ENCODE peak calls at places on chromosome 10, in six cellular contexts. One of them, this sample, is unnamed.

GRCh38 chr10:48306870-48307531 is 524 bp downstream of the MAPK8 start:
- DNase-seq in H1: no peak
- DNase-seq in SK-N-SH: peak
- DNase-seq in HepG2: peak
- DNase-seq in K562: peak
- DNase-seq in GM12878: no peak
- DNase-seq in this sample: peak

GRCh38 chr10:110372656-110373055 is 67.9 kb upstream of the SMNDC1 start:
- DNase-seq in SK-N-SH: no peak
- DNase-seq in HepG2: no peak
- DNase-seq in GM12878: no peak
- DNase-seq in K562: no peak
- DNase-seq in H1: no peak
- DNase-seq in this sample: no peak

GRCh38 chr10:96606216-96606615 is 19.4 kb upstream of the TM9SF3 start:
- DNase-seq in H1: no peak
- DNase-seq in SK-N-SH: no peak
- DNase-seq in K562: no peak
- DNase-seq in HepG2: no peak
- DNase-seq in GM12878: no peak
- DNase-seq in this sample: no peak

GRCh38 chr10:84076540-84077195 is 62.6 kb upstream of the GHITM start:
- DNase-seq in H1: no peak
- DNase-seq in SK-N-SH: no peak
- DNase-seq in GM12878: no peak
- DNase-seq in HepG2: peak
- DNase-seq in K562: peak
- DNase-seq in this sample: no peak

GRCh38 chr10:7297094-7297493 is 113.7 kb downstream of the SFMBT2 start:
- DNase-seq in SK-N-SH: no peak
- DNase-seq in H1: no peak
- DNase-seq in HepG2: no peak
- DNase-seq in K562: no peak
- DNase-seq in GM12878: no peak
- DNase-seq in this sample: no peak

GRCh38 chr10:124523886-124524285 is 62.3 kb downstream of the LHPP start:
- DNase-seq in HepG2: no peak
- DNase-seq in SK-N-SH: no peak
- DNase-seq in K562: no peak
- DNase-seq in GM12878: no peak
- DNase-seq in H1: no peak
- DNase-seq in this sample: no peak

GRCh38 chr10:97063983-97064837 is 121.5 kb downstream of the SLIT1 start:
- DNase-seq in HepG2: no peak
- DNase-seq in GM12878: no peak
- DNase-seq in H1: no peak
- DNase-seq in K562: no peak
- DNase-seq in SK-N-SH: no peak
- DNase-seq in this sample: no peak

GRCh38 chr10:11472158-11472753 is 139.2 kb downstream of the USP6NL start:
- DNase-seq in GM12878: no peak
- DNase-seq in H1: peak
- DNase-seq in SK-N-SH: peak
- DNase-seq in K562: peak
- DNase-seq in HepG2: peak
- DNase-seq in this sample: peak

GRCh38 chr10:79404231-79404609 is 41.2 kb downstream of the ZCCHC24 start:
- DNase-seq in H1: no peak
- DNase-seq in GM12878: no peak
- DNase-seq in SK-N-SH: no peak
- DNase-seq in HepG2: peak
- DNase-seq in K562: peak
- DNase-seq in this sample: peak

GRCh38 chr10:2861632-2862210 is 205.6 kb upstream of the PFKP start:
- DNase-seq in K562: no peak
- DNase-seq in GM12878: no peak
- DNase-seq in HepG2: no peak
- DNase-seq in H1: no peak
- DNase-seq in SK-N-SH: no peak
- DNase-seq in this sample: no peak

GRCh38 chr10:90856964-90857634 is 740 bp downstream of the HTR7 start:
- DNase-seq in K562: no peak
- DNase-seq in HepG2: no peak
- DNase-seq in SK-N-SH: no peak
- DNase-seq in H1: no peak
- DNase-seq in GM12878: no peak
- DNase-seq in this sample: no peak

GRCh38 chr10:93061594-93062498 is 1.2 kb downstream of the CYP26C1 start:
- DNase-seq in H1: no peak
- DNase-seq in SK-N-SH: peak
- DNase-seq in K562: no peak
- DNase-seq in GM12878: no peak
- DNase-seq in HepG2: no peak
- DNase-seq in this sample: no peak

GRCh38 chr10:24756283-24756682 is 32.6 kb upstream of the ARHGAP21 start:
- DNase-seq in H1: no peak
- DNase-seq in GM12878: no peak
- DNase-seq in K562: no peak
- DNase-seq in SK-N-SH: no peak
- DNase-seq in HepG2: no peak
- DNase-seq in this sample: no peak

GRCh38 chr10:13276749-13277394 is 23.0 kb downstream of the PHYH start:
- DNase-seq in HepG2: no peak
- DNase-seq in K562: no peak
- DNase-seq in H1: no peak
- DNase-seq in GM12878: no peak
- DNase-seq in SK-N-SH: peak
- DNase-seq in this sample: no peak

GRCh38 chr10:57864789-57865676 is 402.7 kb downstream of the IPMK start:
- DNase-seq in HepG2: peak
- DNase-seq in SK-N-SH: no peak
- DNase-seq in K562: no peak
- DNase-seq in H1: no peak
- DNase-seq in GM12878: no peak
- DNase-seq in this sample: no peak

GRCh38 chr10:93074597-93075368 is 1.1 kb downstream of the CYP26A1 start:
- DNase-seq in HepG2: no peak
- DNase-seq in SK-N-SH: peak
- DNase-seq in K562: no peak
- DNase-seq in H1: no peak
- DNase-seq in GM12878: no peak
- DNase-seq in this sample: no peak

GRCh38 chr10:98673156-98673765 is 226.5 kb upstream of the HPS1 start:
- DNase-seq in K562: no peak
- DNase-seq in H1: no peak
- DNase-seq in GM12878: no peak
- DNase-seq in SK-N-SH: no peak
- DNase-seq in HepG2: no peak
- DNase-seq in this sample: no peak

GRCh38 chr10:60661627-60662026 is 116.7 kb upstream of the CDK1 start:
- DNase-seq in SK-N-SH: no peak
- DNase-seq in GM12878: no peak
- DNase-seq in K562: no peak
- DNase-seq in HepG2: no peak
- DNase-seq in H1: peak
- DNase-seq in this sample: no peak

GRCh38 chr10:128875955-128876354 is 591.1 kb upstream of the MGMT start:
- DNase-seq in SK-N-SH: no peak
- DNase-seq in H1: no peak
- DNase-seq in GM12878: no peak
- DNase-seq in HepG2: no peak
- DNase-seq in K562: no peak
- DNase-seq in this sample: no peak

GRCh38 chr10:29554660-29555059 is 80.1 kb downstream of the SVIL start:
- DNase-seq in GM12878: no peak
- DNase-seq in K562: no peak
- DNase-seq in HepG2: no peak
- DNase-seq in SK-N-SH: no peak
- DNase-seq in H1: no peak
- DNase-seq in this sample: no peak

GRCh38 chr10:44581996-44582395 is 197.1 kb upstream of the CXCL12 start:
- DNase-seq in K562: no peak
- DNase-seq in GM12878: no peak
- DNase-seq in HepG2: no peak
- DNase-seq in H1: no peak
- DNase-seq in SK-N-SH: no peak
- DNase-seq in this sample: no peak

GRCh38 chr10:6108631-6109443 is 20.0 kb downstream of the RBM17 start:
- DNase-seq in HepG2: peak
- DNase-seq in GM12878: no peak
- DNase-seq in H1: peak
- DNase-seq in K562: peak
- DNase-seq in SK-N-SH: peak
- DNase-seq in this sample: no peak

GRCh38 chr10:120580651-120581259 is 123.7 kb downstream of the PLPP4 start:
- DNase-seq in HepG2: no peak
- DNase-seq in H1: no peak
- DNase-seq in SK-N-SH: no peak
- DNase-seq in K562: no peak
- DNase-seq in GM12878: no peak
- DNase-seq in this sample: no peak

GRCh38 chr10:110808123-110808522 is 63.6 kb upstream of the PDCD4 start:
- DNase-seq in H1: no peak
- DNase-seq in SK-N-SH: no peak
- DNase-seq in GM12878: no peak
- DNase-seq in K562: no peak
- DNase-seq in HepG2: no peak
- DNase-seq in this sample: no peak

GRCh38 chr10:44742169-44742732 is 168.9 kb upstream of the TMEM72 start:
- DNase-seq in HepG2: no peak
- DNase-seq in H1: no peak
- DNase-seq in SK-N-SH: no peak
- DNase-seq in GM12878: no peak
- DNase-seq in K562: no peak
- DNase-seq in this sample: no peak

GRCh38 chr10:124173298-124173900 is 80.0 kb upstream of the CHST15 start:
- DNase-seq in GM12878: no peak
- DNase-seq in SK-N-SH: no peak
- DNase-seq in H1: no peak
- DNase-seq in K562: no peak
- DNase-seq in HepG2: no peak
- DNase-seq in this sample: no peak

GRCh38 chr10:34710391-34710751 is 104.7 kb downstream of the PARD3 start:
- DNase-seq in GM12878: no peak
- DNase-seq in H1: no peak
- DNase-seq in SK-N-SH: no peak
- DNase-seq in HepG2: no peak
- DNase-seq in K562: peak
- DNase-seq in this sample: no peak

GRCh38 chr10:126425473-126426065 is 37.3 kb upstream of the ADAM12 start:
- DNase-seq in HepG2: no peak
- DNase-seq in GM12878: no peak
- DNase-seq in SK-N-SH: no peak
- DNase-seq in K562: no peak
- DNase-seq in H1: no peak
- DNase-seq in this sample: no peak

GRCh38 chr10:35384265-35384868 is 48.1 kb downstream of the CCNY start:
- DNase-seq in GM12878: no peak
- DNase-seq in K562: no peak
- DNase-seq in HepG2: no peak
- DNase-seq in SK-N-SH: no peak
- DNase-seq in H1: no peak
- DNase-seq in this sample: no peak

GRCh38 chr10:118903251-118903650 is 126.3 kb upstream of the NANOS1 start:
- DNase-seq in HepG2: no peak
- DNase-seq in GM12878: no peak
- DNase-seq in SK-N-SH: no peak
- DNase-seq in H1: no peak
- DNase-seq in K562: no peak
- DNase-seq in this sample: no peak
- TF ChIP-seq CTCF in HepG2: no peak
- TF ChIP-seq CTCF in GM12878: no peak
- TF ChIP-seq CTCF in SK-N-SH: no peak
- TF ChIP-seq CTCF in H1: no peak
- TF ChIP-seq CTCF in K562: no peak
- TF ChIP-seq CTCF in this sample: no peak

GRCh38 chr10:101512741-101513140 is 75.3 kb downstream of the POLL start:
- DNase-seq in K562: no peak
- DNase-seq in GM12878: no peak
- DNase-seq in SK-N-SH: no peak
- DNase-seq in HepG2: no peak
- DNase-seq in H1: no peak
- DNase-seq in this sample: no peak
- TF ChIP-seq GABPA in K562: no peak
- TF ChIP-seq GABPA in GM12878: no peak
- TF ChIP-seq GABPA in SK-N-SH: no peak
- TF ChIP-seq GABPA in HepG2: no peak
- TF ChIP-seq GABPA in H1: no peak
- TF ChIP-seq GABPA in this sample: no peak

GRCh38 chr10:132101529-132101928 is 35.8 kb downstream of the JAKMIP3 start:
- DNase-seq in K562: no peak
- DNase-seq in SK-N-SH: peak
- DNase-seq in HepG2: no peak
- DNase-seq in H1: no peak
- DNase-seq in GM12878: no peak
- DNase-seq in this sample: no peak
- TF ChIP-seq CTCF in K562: peak
- TF ChIP-seq CTCF in SK-N-SH: no peak
- TF ChIP-seq CTCF in HepG2: peak
- TF ChIP-seq CTCF in H1: peak
- TF ChIP-seq CTCF in GM12878: no peak
- TF ChIP-seq CTCF in this sample: no peak

GRCh38 chr10:132697568-132698200 is 88.3 kb downstream of the NKX6-2 start:
- DNase-seq in H1: no peak
- DNase-seq in HepG2: no peak
- DNase-seq in GM12878: no peak
- DNase-seq in K562: no peak
- DNase-seq in SK-N-SH: no peak
- DNase-seq in this sample: no peak

GRCh38 chr10:132698761-132699391 is 87.1 kb downstream of the NKX6-2 start:
- DNase-seq in GM12878: no peak
- DNase-seq in H1: no peak
- DNase-seq in SK-N-SH: no peak
- DNase-seq in HepG2: no peak
- DNase-seq in K562: no peak
- DNase-seq in this sample: no peak

GRCh38 chr10:132698211-132698751 is 87.7 kb downstream of the NKX6-2 start:
- DNase-seq in K562: no peak
- DNase-seq in H1: no peak
- DNase-seq in GM12878: no peak
- DNase-seq in SK-N-SH: no peak
- DNase-seq in HepG2: no peak
- DNase-seq in this sample: no peak

GRCh38 chr10:132696204-132696603 is 89.7 kb downstream of the NKX6-2 start:
- DNase-seq in HepG2: no peak
- DNase-seq in GM12878: no peak
- DNase-seq in K562: no peak
- DNase-seq in H1: no peak
- DNase-seq in SK-N-SH: no peak
- DNase-seq in this sample: no peak

GRCh38 chr10:132696728-132697567 is 89.0 kb downstream of the NKX6-2 start:
- DNase-seq in HepG2: no peak
- DNase-seq in K562: no peak
- DNase-seq in H1: no peak
- DNase-seq in SK-N-SH: no peak
- DNase-seq in GM12878: no peak
- DNase-seq in this sample: no peak
- TF ChIP-seq GABPA in HepG2: no peak
- TF ChIP-seq GABPA in K562: no peak
- TF ChIP-seq GABPA in H1: no peak
- TF ChIP-seq GABPA in SK-N-SH: no peak
- TF ChIP-seq GABPA in GM12878: no peak
- TF ChIP-seq GABPA in this sample: no peak